ENCODE peak calls at places on chromosomes 6 and 20, in five cellular contexts. C is aorta, Q is endodermal cell, D is RKO, M is anterior cingulate cortex. Y is an unnamed sample.

GRCh38 chr6:56652994-56653393 is 10.3 kb upstream of the DST start:
- DNase-seq in C (no peak), Q (no peak), D (no peak), M (no peak), Y (no peak)

GRCh38 chr20:48634641-48635040 is 193.2 kb downstream of the PREX1 start:
- DNase-seq in C (peak; percentile 17), Q (no peak), D (no peak), M (no peak), Y (peak; percentile 26)

GRCh38 chr6:150269857-150270223 is 99.0 kb upstream of the IYD start:
- DNase-seq in C (no peak), Q (peak; percentile 71), D (peak; percentile 78), M (no peak), Y (no peak)

GRCh38 chr6:170026272-170027110 is 264.4 kb downstream of the DLL1 start:
- DNase-seq in C (peak; percentile 16), Q (peak; percentile 59), D (no peak), M (no peak), Y (peak; percentile 87)

GRCh38 chr20:41094656-41095055 is 42.7 kb upstream of the PLCG1 start:
- DNase-seq in C (no peak), Q (no peak), D (peak; percentile 61), M (no peak), Y (no peak)

GRCh38 chr6:144413418-144413817 is 128.3 kb downstream of the UTRN start:
- DNase-seq in C (no peak), Q (no peak), D (peak; percentile 7), M (no peak), Y (no peak)

GRCh38 chr20:50691585-50692552 is 527 bp upstream of the RIPOR3 start:
- DNase-seq in C (no peak), Q (peak; percentile 67), D (no peak), M (peak; percentile 23), Y (no peak)

GRCh38 chr20:6074145-6074561 is 20.3 kb upstream of the LRRN4 start:
- DNase-seq in C (no peak), Q (peak; percentile 73), D (peak; percentile 33), M (no peak), Y (no peak)

GRCh38 chr6:154039231-154039842 is at the start of gene OPRM1:
- DNase-seq in C (peak; percentile 59), Q (peak; percentile 97), D (no peak), M (no peak), Y (peak; percentile 46)

GRCh38 chr6:47678739-47679138 is 19.6 kb upstream of the ADGRF4 start:
- DNase-seq in C (no peak), Q (no peak), D (no peak), M (no peak), Y (no peak)

GRCh38 chr6:149246691-149247384 is 70.7 kb upstream of the TAB2 start:
- DNase-seq in C (peak; percentile 69), Q (no peak), D (no peak), M (no peak), Y (no peak)

GRCh38 chr6:128725271-128726233 is 157.4 kb upstream of the LAMA2 start:
- DNase-seq in C (no peak), Q (peak; percentile 59), D (peak; percentile 47), M (no peak), Y (no peak)

GRCh38 chr20:49620364-49621240 is 52.7 kb upstream of the PTGIS start:
- DNase-seq in C (no peak), Q (no peak), D (no peak), M (no peak), Y (no peak)

GRCh38 chr6:6969761-6970223 is 138.0 kb upstream of the RREB1 start:
- DNase-seq in C (no peak), Q (peak; percentile 77), D (no peak), M (no peak), Y (no peak)

GRCh38 chr6:12845224-12846004 is 128.8 kb downstream of the PHACTR1 start:
- DNase-seq in C (no peak), Q (no peak), D (no peak), M (no peak), Y (no peak)

GRCh38 chr20:58519940-58520712 is 4.9 kb upstream of the APCDD1L start:
- DNase-seq in C (no peak), Q (no peak), D (no peak), M (no peak), Y (no peak)

GRCh38 chr6:130426078-130426726 is 60.4 kb downstream of the TMEM200A start:
- DNase-seq in C (no peak), Q (no peak), D (no peak), M (no peak), Y (no peak)

GRCh38 chr20:59184880-59185447 is 21.3 kb downstream of the ZNF831 start:
- DNase-seq in C (no peak), Q (no peak), D (peak; percentile 68), M (no peak), Y (no peak)

GRCh38 chr6:38715016-38715809 is at the start of gene DNAH8:
- DNase-seq in C (no peak), Q (no peak), D (no peak), M (no peak), Y (no peak)

Y was measured in lower lobe of right lung.